ENCODE peak calls at places on chromosomes 1 and 21, in four cellular contexts. S is sigmoid colon; A is anterior cingulate cortex; T is activated CD4-positive, alpha-beta T cell treated with anti-CD3 and anti-CD28 coated beads for 48 hours. K is an unnamed sample.
A peak's percentile ranks its signal among the peaks of the same experiment; 100 is the strongest.

GRCh38 chr1:204342310-204342709 is 17.4 kb downstream of the PLEKHA6 start:
- DNase-seq in S (no peak), A (no peak), T (no peak), K (no peak)

GRCh38 chr21:42346441-42346840 is 4.4 kb downstream of the TFF2 start:
- DNase-seq in S (no peak), A (no peak), T (peak; percentile 0), K (no peak)

GRCh38 chr1:157955269-157955668 is 38.2 kb upstream of the KIRREL1 start:
- DNase-seq in S (no peak), A (no peak), T (no peak), K (no peak)

GRCh38 chr1:44407430-44408180 is 2.5 kb downstream of the RNF220 start:
- DNase-seq in S (no peak), A (no peak), T (peak; percentile 24), K (no peak)

GRCh38 chr1:15936025-15936424 is 39.9 kb downstream of the ZBTB17 start:
- DNase-seq in S (no peak), A (no peak), T (no peak), K (no peak)

GRCh38 chr1:150207278-150207971 is 28.5 kb downstream of the ANP32E start:
- DNase-seq in S (no peak), A (no peak), T (no peak), K (no peak)

GRCh38 chr1:2556277-2557145 is at the start of gene TNFRSF14:
- DNase-seq in S (peak; percentile 87), A (no peak), T (peak; percentile 79), K (peak; percentile 100)

GRCh38 chr1:150877220-150877516 is 769 bp upstream of the ARNT start:
- DNase-seq in S (no peak), A (no peak), T (no peak), K (no peak)

GRCh38 chr1:212452323-212453155 is 19.8 kb downstream of the NENF start:
- DNase-seq in S (peak; percentile 61), A (peak; percentile 35), T (no peak), K (no peak)

GRCh38 chr1:183844806-183845205 is 39.9 kb downstream of the RGL1 start:
- DNase-seq in S (no peak), A (no peak), T (no peak), K (no peak)

GRCh38 chr1:205440476-205441317 is 15.1 kb downstream of the BLACAT1 start:
- DNase-seq in S (peak; percentile 73), A (peak; percentile 22), T (peak; percentile 77), K (no peak)

GRCh38 chr1:110380667-110381283 is 10.1 kb downstream of the SLC16A4 start:
- DNase-seq in S (no peak), A (no peak), T (no peak), K (no peak)

GRCh38 chr1:174584071-174584470 is 136.3 kb downstream of the GPR52 start:
- DNase-seq in S (no peak), A (no peak), T (no peak), K (no peak)

GRCh38 chr1:30637183-30637969 is 86.0 kb downstream of the MATN1 start:
- DNase-seq in S (peak; percentile 69), A (no peak), T (no peak), K (no peak)

GRCh38 chr1:247291835-247292561 is 36.1 kb downstream of the VN1R5 start:
- DNase-seq in S (peak; percentile 36), A (no peak), T (no peak), K (no peak)

GRCh38 chr1:59136541-59137335 is 160.2 kb upstream of the FGGY start:
- DNase-seq in S (no peak), A (no peak), T (no peak), K (no peak)

GRCh38 chr1:25527946-25528595 is 15.3 kb upstream of the LDLRAP1 start:
- DNase-seq in S (no peak), A (no peak), T (no peak), K (no peak)

GRCh38 chr1:5708266-5708978 is 283.8 kb downstream of the NPHP4 start:
- DNase-seq in S (peak; percentile 49), A (no peak), T (no peak), K (no peak)

GRCh38 chr1:10280442-10281350 is 70.3 kb downstream of the KIF1B start:
- DNase-seq in S (no peak), A (no peak), T (no peak), K (no peak)

GRCh38 chr1:150973826-150974579 is 632 bp downstream of the CERS2 start:
- DNase-seq in S (no peak), A (peak; percentile 60), T (peak; percentile 59), K (peak; percentile 40)

GRCh38 chr1:231940721-231941120 is 314.1 kb downstream of the DISC1 start:
- DNase-seq in S (no peak), A (no peak), T (no peak), K (no peak)

GRCh38 chr21:31732538-31732864 is 583 bp upstream of the SCAF4 start:
- DNase-seq in S (no peak), A (no peak), T (no peak), K (no peak)

K was measured in caudate nucleus.